ENCODE peak calls at places on chromosomes 4 and X, in five cellular contexts. C is ascending aorta, S is pancreas, H is adrenal gland, L is PC-3. B is an unnamed sample.

GRCh38 chr4:69089388-69089787 is 6.9 kb upstream of the UGT2B7 start:
- DNase-seq in C (no peak), S (no peak), H (no peak), L (no peak), B (no peak)

GRCh38 chrX:47370278-47370677 is at the start of gene ZNF157:
- DNase-seq in C (no peak), S (no peak), H (no peak), L (no peak), B (no peak)

GRCh38 chr4:1871471-1872021 is 353 bp downstream of the NSD2 start:
- DNase-seq in C (no peak), S (peak), H (no peak), L (no peak), B (no peak)

GRCh38 chr4:40448875-40449274 is 113.7 kb downstream of the CHRNA9 start:
- DNase-seq in C (no peak), S (peak), H (no peak), L (peak), B (no peak)

GRCh38 chrX:95764972-95765451 is 919.6 kb upstream of the DIAPH2 start:
- DNase-seq in C (no peak), S (peak), H (peak), L (peak), B (no peak)

GRCh38 chr4:40196260-40196659 is 571 bp upstream of the RHOH start:
- DNase-seq in C (no peak), S (no peak), H (no peak), L (no peak), B (no peak)

GRCh38 chrX:145861818-145862217 is 44.2 kb downstream of the SLITRK2 start:
- DNase-seq in C (no peak), S (no peak), H (no peak), L (no peak), B (no peak)

GRCh38 chrX:38548508-38548907 is 12.8 kb upstream of the TSPAN7 start:
- DNase-seq in C (no peak), S (no peak), H (no peak), L (no peak), B (no peak)

GRCh38 chr4:4384837-4385236 is 2.1 kb upstream of the NSG1 start:
- DNase-seq in C (no peak), S (no peak), H (no peak), L (peak), B (no peak)

GRCh38 chrX:17859609-17860178 is 1.4 kb downstream of the RAI2 start:
- DNase-seq in C (no peak), S (peak), H (no peak), L (no peak), B (peak)

GRCh38 chrX:2550288-2551020 is 49.7 kb upstream of the DHRSX start:
- DNase-seq in C (no peak), S (no peak), H (no peak), L (no peak), B (no peak)

GRCh38 chrX:7068939-7069367 is 78.6 kb upstream of the STS start:
- DNase-seq in C (no peak), S (no peak), H (no peak), L (no peak), B (no peak)
- TF ChIP-seq CTCF in C (no peak), S (no peak), H (peak), L (peak), B (no peak)

GRCh38 chr4:102598759-102599379 is 97.7 kb downstream of the NFKB1 start:
- DNase-seq in C (no peak), S (no peak), H (no peak), L (peak), B (no peak)
- H3K27ac ChIP-seq in C (no peak), S (no peak), H (no peak), L (peak), B (peak)

DNA sequence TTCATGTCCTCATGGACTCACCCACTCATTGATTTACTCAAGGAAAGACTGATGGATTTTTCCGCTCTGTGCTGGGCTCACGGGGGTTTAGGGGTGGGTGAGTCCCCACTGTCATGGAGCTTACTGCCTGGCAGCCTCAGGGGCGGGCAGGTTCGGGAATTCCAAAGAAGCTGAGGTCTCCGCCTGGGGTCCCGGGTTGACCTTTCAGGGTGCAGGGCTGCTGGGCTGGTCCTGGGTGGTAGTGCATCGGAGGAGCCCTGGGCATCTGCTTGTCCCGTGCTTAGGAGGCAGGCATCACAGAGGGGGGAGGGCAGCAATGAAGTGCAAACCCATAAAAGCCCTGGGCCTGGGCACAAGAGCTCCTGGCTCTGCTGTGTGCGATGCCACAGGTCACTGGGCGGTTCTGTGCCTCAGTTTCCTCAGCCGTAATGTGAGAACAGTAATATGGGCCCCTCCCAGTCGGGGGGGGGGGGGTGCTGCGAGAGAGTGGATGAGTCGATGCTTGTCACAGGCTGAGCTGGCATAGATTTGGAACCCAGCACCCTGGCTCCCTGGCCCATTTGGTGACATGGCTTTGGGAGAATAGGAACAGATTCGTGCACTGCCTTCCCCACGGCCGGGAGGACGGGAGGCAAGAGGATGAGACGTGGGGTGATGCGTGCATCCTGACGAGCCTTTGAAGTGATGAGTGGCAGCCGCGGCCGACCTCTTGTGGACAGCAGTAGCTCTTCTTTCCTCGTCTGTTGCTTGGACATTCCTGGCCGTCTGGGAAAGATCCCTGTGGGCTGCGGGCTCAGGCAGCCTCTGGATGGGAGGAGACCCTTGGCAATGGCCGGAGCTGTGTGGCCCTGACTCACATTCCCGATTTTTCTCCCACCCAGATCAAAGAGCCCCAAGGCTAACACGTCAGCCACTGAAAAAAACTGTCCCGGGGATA is 42.0 kb downstream of the PSAPL1 start:
- DNase-seq in C (no peak), S (no peak), H (no peak), L (peak), B (peak)
- TF ChIP-seq CTCF in C (no peak), S (no peak), H (peak), L (peak), B (no peak)

GRCh38 chrX:391717-392691 is 5.3 kb upstream of the PPP2R3B start:
- DNase-seq in C (no peak), S (no peak), H (no peak), L (no peak), B (no peak)
- H3K27ac ChIP-seq in C (no peak), S (no peak), H (no peak), L (no peak), B (no peak)

DNA sequence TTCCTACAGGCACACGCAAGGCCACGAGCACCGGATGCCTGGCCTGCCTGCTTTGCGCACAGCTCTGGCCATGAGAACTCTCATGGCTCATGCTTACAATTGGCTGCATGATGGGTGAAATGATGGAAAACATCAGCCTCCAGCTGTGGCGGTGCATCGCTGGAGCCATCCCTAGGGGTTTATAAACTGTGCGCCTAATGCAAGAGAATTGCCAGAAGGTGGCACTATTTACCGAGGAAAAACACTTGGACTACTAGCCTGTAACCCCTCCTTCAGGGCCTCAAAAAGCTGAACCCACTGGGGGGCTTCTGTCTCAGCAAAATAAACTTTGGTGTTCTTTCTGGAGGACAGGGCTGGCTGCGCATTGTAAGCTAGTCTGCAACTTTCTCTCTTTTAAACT is 51.9 kb downstream of the PHKA2 start:
- DNase-seq in C (no peak), S (no peak), H (no peak), L (peak), B (no peak)
- TF ChIP-seq CTCF in C (peak), S (no peak), H (peak), L (peak), B (peak)